ENCODE peak calls at places on chromosomes 7 and 10, in ten cellular contexts. One of them, this sample, is unnamed.

GRCh38 chr10:130719447-130719752 is 583.2 kb downstream of the GLRX3 start:
- DNase-seq in CD8-positive, alpha-beta memory T cell: no peak
- DNase-seq in tibial nerve: no peak
- DNase-seq in tibial artery: no peak
- DNase-seq in PC-3: no peak
- DNase-seq in CD4-positive, CD25-positive, alpha-beta regulatory T cell: no peak
- DNase-seq in prostate gland: no peak
- DNase-seq in cardiac muscle cell: no peak
- DNase-seq in gastrocnemius medialis: no peak
- DNase-seq in foreskin keratinocyte: no peak
- DNase-seq in this sample: no peak

GRCh38 chr10:93060887-93061593 is 442 bp downstream of the CYP26C1 start:
- DNase-seq in CD4-positive, CD25-positive, alpha-beta regulatory T cell: no peak
- DNase-seq in PC-3: no peak
- DNase-seq in cardiac muscle cell: no peak
- DNase-seq in foreskin keratinocyte: no peak
- DNase-seq in tibial artery: peak; percentile 61
- DNase-seq in gastrocnemius medialis: no peak
- DNase-seq in tibial nerve: no peak
- DNase-seq in CD8-positive, alpha-beta memory T cell: no peak
- DNase-seq in prostate gland: no peak
- DNase-seq in this sample: no peak

GRCh38 chr7:34158754-34159153 is 253.4 kb downstream of the BMPER start:
- DNase-seq in gastrocnemius medialis: peak; percentile 76
- DNase-seq in tibial artery: no peak
- DNase-seq in PC-3: no peak
- DNase-seq in tibial nerve: no peak
- DNase-seq in prostate gland: no peak
- DNase-seq in CD8-positive, alpha-beta memory T cell: no peak
- DNase-seq in CD4-positive, CD25-positive, alpha-beta regulatory T cell: no peak
- DNase-seq in cardiac muscle cell: no peak
- DNase-seq in foreskin keratinocyte: no peak
- DNase-seq in this sample: no peak

GRCh38 chr10:18351426-18351825 is 211.2 kb downstream of the CACNB2 start:
- DNase-seq in gastrocnemius medialis: no peak
- DNase-seq in foreskin keratinocyte: no peak
- DNase-seq in tibial artery: no peak
- DNase-seq in prostate gland: no peak
- DNase-seq in tibial nerve: no peak
- DNase-seq in CD8-positive, alpha-beta memory T cell: no peak
- DNase-seq in cardiac muscle cell: no peak
- DNase-seq in CD4-positive, CD25-positive, alpha-beta regulatory T cell: no peak
- DNase-seq in PC-3: no peak
- DNase-seq in this sample: no peak

GRCh38 chr10:49398000-49398861 is 2.3 kb upstream of the DRGX start:
- DNase-seq in gastrocnemius medialis: no peak
- DNase-seq in tibial nerve: peak; percentile 10
- DNase-seq in PC-3: peak; percentile 48
- DNase-seq in prostate gland: no peak
- DNase-seq in foreskin keratinocyte: peak; percentile 36
- DNase-seq in CD4-positive, CD25-positive, alpha-beta regulatory T cell: peak; percentile 44
- DNase-seq in CD8-positive, alpha-beta memory T cell: peak; percentile 65
- DNase-seq in tibial artery: no peak
- DNase-seq in cardiac muscle cell: peak; percentile 52
- DNase-seq in this sample: no peak

GRCh38 chr7:7595451-7595850 is 28.8 kb downstream of the MIOS start:
- DNase-seq in CD4-positive, CD25-positive, alpha-beta regulatory T cell: peak; percentile 50
- DNase-seq in prostate gland: no peak
- DNase-seq in CD8-positive, alpha-beta memory T cell: no peak
- DNase-seq in gastrocnemius medialis: no peak
- DNase-seq in PC-3: peak; percentile 62
- DNase-seq in cardiac muscle cell: peak; percentile 41
- DNase-seq in tibial nerve: no peak
- DNase-seq in tibial artery: no peak
- DNase-seq in foreskin keratinocyte: no peak
- DNase-seq in this sample: no peak

GRCh38 chr10:31836569-31837406 is 91.8 kb downstream of the ARHGAP12 start:
- DNase-seq in foreskin keratinocyte: no peak
- DNase-seq in tibial artery: no peak
- DNase-seq in CD4-positive, CD25-positive, alpha-beta regulatory T cell: peak; percentile 37
- DNase-seq in tibial nerve: no peak
- DNase-seq in gastrocnemius medialis: no peak
- DNase-seq in PC-3: peak; percentile 51
- DNase-seq in prostate gland: no peak
- DNase-seq in CD8-positive, alpha-beta memory T cell: no peak
- DNase-seq in cardiac muscle cell: peak; percentile 62
- DNase-seq in this sample: no peak

GRCh38 chr7:131625817-131626372 is 69.5 kb upstream of the PODXL start:
- DNase-seq in prostate gland: no peak
- DNase-seq in PC-3: peak; percentile 93
- DNase-seq in CD8-positive, alpha-beta memory T cell: no peak
- DNase-seq in CD4-positive, CD25-positive, alpha-beta regulatory T cell: no peak
- DNase-seq in gastrocnemius medialis: no peak
- DNase-seq in foreskin keratinocyte: peak; percentile 69
- DNase-seq in cardiac muscle cell: peak; percentile 35
- DNase-seq in tibial artery: no peak
- DNase-seq in tibial nerve: no peak
- DNase-seq in this sample: no peak

GRCh38 chr7:143388491-143389101 is 7.5 kb downstream of the ZYX start:
- DNase-seq in tibial nerve: no peak
- DNase-seq in CD8-positive, alpha-beta memory T cell: no peak
- DNase-seq in tibial artery: no peak
- DNase-seq in foreskin keratinocyte: no peak
- DNase-seq in gastrocnemius medialis: no peak
- DNase-seq in prostate gland: no peak
- DNase-seq in cardiac muscle cell: peak; percentile 6
- DNase-seq in PC-3: no peak
- DNase-seq in CD4-positive, CD25-positive, alpha-beta regulatory T cell: no peak
- DNase-seq in this sample: no peak

GRCh38 chr7:143390773-143391114 is 9.6 kb downstream of the ZYX start:
- DNase-seq in tibial nerve: no peak
- DNase-seq in foreskin keratinocyte: no peak
- DNase-seq in CD4-positive, CD25-positive, alpha-beta regulatory T cell: no peak
- DNase-seq in tibial artery: peak; percentile 64
- DNase-seq in prostate gland: no peak
- DNase-seq in cardiac muscle cell: no peak
- DNase-seq in gastrocnemius medialis: no peak
- DNase-seq in PC-3: no peak
- DNase-seq in CD8-positive, alpha-beta memory T cell: no peak
- DNase-seq in this sample: no peak

GRCh38 chr7:143391462-143392404 is 10.6 kb downstream of the ZYX start:
- DNase-seq in CD4-positive, CD25-positive, alpha-beta regulatory T cell: no peak
- DNase-seq in PC-3: no peak
- DNase-seq in tibial nerve: peak; percentile 55
- DNase-seq in tibial artery: peak; percentile 97
- DNase-seq in CD8-positive, alpha-beta memory T cell: no peak
- DNase-seq in cardiac muscle cell: peak; percentile 91
- DNase-seq in foreskin keratinocyte: no peak
- DNase-seq in gastrocnemius medialis: peak; percentile 60
- DNase-seq in prostate gland: no peak
- DNase-seq in this sample: peak; percentile 75

GRCh38 chr7:143389316-143390097 is 8.4 kb downstream of the ZYX start:
- DNase-seq in CD8-positive, alpha-beta memory T cell: peak; percentile 41
- DNase-seq in foreskin keratinocyte: no peak
- DNase-seq in gastrocnemius medialis: no peak
- DNase-seq in PC-3: no peak
- DNase-seq in tibial artery: peak; percentile 63
- DNase-seq in cardiac muscle cell: peak; percentile 15
- DNase-seq in prostate gland: no peak
- DNase-seq in tibial nerve: no peak
- DNase-seq in CD4-positive, CD25-positive, alpha-beta regulatory T cell: no peak
- DNase-seq in this sample: no peak

DNA sequence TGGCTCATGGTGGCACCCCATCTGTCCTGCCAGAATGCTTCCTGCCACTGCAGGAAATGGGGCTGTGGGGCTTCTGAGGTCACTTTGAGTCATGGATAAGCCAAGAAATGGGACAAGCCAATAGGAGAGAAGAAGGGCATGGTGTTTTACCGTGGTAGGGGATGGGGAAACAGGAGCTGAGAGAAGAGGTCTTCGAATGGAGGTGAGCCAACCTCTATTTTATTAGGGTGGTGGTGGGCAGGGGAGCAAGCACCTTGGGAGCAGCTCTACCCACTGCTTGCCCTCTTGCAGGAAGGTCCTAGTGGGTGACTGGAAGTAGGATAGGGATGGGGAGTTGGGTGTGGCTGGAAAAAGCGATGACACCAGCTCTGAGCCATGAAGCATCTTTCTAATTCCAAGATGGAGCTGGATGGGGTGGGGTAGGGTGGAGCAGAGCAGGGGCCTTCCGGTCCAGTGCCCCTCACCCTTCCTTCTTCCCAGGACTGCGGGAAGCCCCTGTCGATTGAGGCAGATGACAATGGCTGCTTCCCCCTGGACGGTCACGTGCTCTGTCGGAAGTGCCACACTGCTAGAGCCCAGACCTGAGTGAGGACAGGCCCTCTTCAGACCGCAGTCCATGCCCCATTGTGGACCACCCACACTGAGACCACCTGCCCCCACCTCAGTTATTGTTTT is 9.1 kb downstream of the ZYX start:
- DNase-seq in CD8-positive, alpha-beta memory T cell: no peak
- DNase-seq in tibial artery: peak; percentile 61
- DNase-seq in tibial nerve: no peak
- DNase-seq in gastrocnemius medialis: no peak
- DNase-seq in cardiac muscle cell: peak; percentile 8
- DNase-seq in PC-3: no peak
- DNase-seq in prostate gland: no peak
- DNase-seq in CD4-positive, CD25-positive, alpha-beta regulatory T cell: no peak
- DNase-seq in foreskin keratinocyte: no peak
- DNase-seq in this sample: no peak
- H3K4me1 ChIP-seq in CD8-positive, alpha-beta memory T cell: peaks cover 20% of the 10 kb centered on the region
- H3K4me1 ChIP-seq in tibial artery: peaks cover 85% of the 10 kb centered on the region
- H3K4me1 ChIP-seq in tibial nerve: peaks cover 47% of the 10 kb centered on the region
- H3K4me1 ChIP-seq in gastrocnemius medialis: peaks cover 17% of the 10 kb centered on the region
- H3K4me1 ChIP-seq in cardiac muscle cell: no peaks in the 10 kb centered on the region
- H3K4me1 ChIP-seq in PC-3: peaks cover 1% of the 10 kb centered on the region
- H3K4me1 ChIP-seq in prostate gland: no peaks in the 10 kb centered on the region
- H3K4me1 ChIP-seq in CD4-positive, CD25-positive, alpha-beta regulatory T cell: peaks cover 17% of the 10 kb centered on the region
- H3K4me1 ChIP-seq in foreskin keratinocyte: no peaks in the 10 kb centered on the region
- H3K4me1 ChIP-seq in this sample: peaks cover 46% of the 10 kb centered on the region

GRCh38 chr7:151010307-151011096 is 13.8 kb downstream of the ATG9B start:
- DNase-seq in CD8-positive, alpha-beta memory T cell: peak; percentile 59
- DNase-seq in tibial artery: no peak
- DNase-seq in tibial nerve: no peak
- DNase-seq in CD4-positive, CD25-positive, alpha-beta regulatory T cell: peak; percentile 75
- DNase-seq in gastrocnemius medialis: no peak
- DNase-seq in foreskin keratinocyte: no peak
- DNase-seq in cardiac muscle cell: peak; percentile 52
- DNase-seq in prostate gland: no peak
- DNase-seq in PC-3: no peak
- DNase-seq in this sample: no peak

GRCh38 chr7:151010002-151010306 is 14.3 kb downstream of the ATG9B start:
- DNase-seq in CD4-positive, CD25-positive, alpha-beta regulatory T cell: no peak
- DNase-seq in gastrocnemius medialis: no peak
- DNase-seq in tibial artery: no peak
- DNase-seq in foreskin keratinocyte: no peak
- DNase-seq in cardiac muscle cell: no peak
- DNase-seq in PC-3: no peak
- DNase-seq in prostate gland: no peak
- DNase-seq in tibial nerve: no peak
- DNase-seq in CD8-positive, alpha-beta memory T cell: no peak
- DNase-seq in this sample: no peak

GRCh38 chr7:151009340-151010001 is 14.8 kb downstream of the ATG9B start:
- DNase-seq in tibial nerve: no peak
- DNase-seq in CD4-positive, CD25-positive, alpha-beta regulatory T cell: no peak
- DNase-seq in prostate gland: no peak
- DNase-seq in PC-3: no peak
- DNase-seq in cardiac muscle cell: no peak
- DNase-seq in foreskin keratinocyte: no peak
- DNase-seq in tibial artery: no peak
- DNase-seq in CD8-positive, alpha-beta memory T cell: no peak
- DNase-seq in gastrocnemius medialis: no peak
- DNase-seq in this sample: no peak

GRCh38 chr7:151012031-151012692 is 12.1 kb downstream of the ATG9B start:
- DNase-seq in PC-3: no peak
- DNase-seq in cardiac muscle cell: no peak
- DNase-seq in prostate gland: no peak
- DNase-seq in tibial nerve: no peak
- DNase-seq in tibial artery: no peak
- DNase-seq in foreskin keratinocyte: no peak
- DNase-seq in gastrocnemius medialis: no peak
- DNase-seq in CD4-positive, CD25-positive, alpha-beta regulatory T cell: no peak
- DNase-seq in CD8-positive, alpha-beta memory T cell: no peak
- DNase-seq in this sample: no peak

GRCh38 chr7:151011097-151011409 is 13.2 kb downstream of the ATG9B start:
- DNase-seq in prostate gland: no peak
- DNase-seq in tibial artery: no peak
- DNase-seq in gastrocnemius medialis: no peak
- DNase-seq in cardiac muscle cell: no peak
- DNase-seq in CD4-positive, CD25-positive, alpha-beta regulatory T cell: no peak
- DNase-seq in foreskin keratinocyte: no peak
- DNase-seq in CD8-positive, alpha-beta memory T cell: no peak
- DNase-seq in tibial nerve: no peak
- DNase-seq in PC-3: no peak
- DNase-seq in this sample: no peak
- H3K4me1 ChIP-seq in prostate gland: no peaks in the 10 kb centered on the region
- H3K4me1 ChIP-seq in tibial artery: peaks cover 29% of the 10 kb centered on the region
- H3K4me1 ChIP-seq in gastrocnemius medialis: peaks cover 19% of the 10 kb centered on the region
- H3K4me1 ChIP-seq in cardiac muscle cell: peaks cover 30% of the 10 kb centered on the region
- H3K4me1 ChIP-seq in CD4-positive, CD25-positive, alpha-beta regulatory T cell: peaks cover 90% of the 10 kb centered on the region
- H3K4me1 ChIP-seq in foreskin keratinocyte: no peaks in the 10 kb centered on the region
- H3K4me1 ChIP-seq in CD8-positive, alpha-beta memory T cell: peaks cover 88% of the 10 kb centered on the region
- H3K4me1 ChIP-seq in tibial nerve: peaks cover 14% of the 10 kb centered on the region
- H3K4me1 ChIP-seq in PC-3: peaks cover 3% of the 10 kb centered on the region
- H3K4me1 ChIP-seq in this sample: peaks cover 15% of the 10 kb centered on the region

GRCh38 chr10:123096452-123096851 is 39.3 kb upstream of the HMX3 start:
- DNase-seq in tibial nerve: no peak
- DNase-seq in CD8-positive, alpha-beta memory T cell: no peak
- DNase-seq in cardiac muscle cell: no peak
- DNase-seq in prostate gland: no peak
- DNase-seq in CD4-positive, CD25-positive, alpha-beta regulatory T cell: no peak
- DNase-seq in foreskin keratinocyte: no peak
- DNase-seq in PC-3: no peak
- DNase-seq in tibial artery: no peak
- DNase-seq in gastrocnemius medialis: no peak
- DNase-seq in this sample: no peak

GRCh38 chr10:123087786-123088185 is 48.0 kb upstream of the HMX3 start:
- DNase-seq in tibial nerve: no peak
- DNase-seq in PC-3: no peak
- DNase-seq in foreskin keratinocyte: no peak
- DNase-seq in cardiac muscle cell: no peak
- DNase-seq in CD8-positive, alpha-beta memory T cell: no peak
- DNase-seq in prostate gland: no peak
- DNase-seq in tibial artery: no peak
- DNase-seq in CD4-positive, CD25-positive, alpha-beta regulatory T cell: no peak
- DNase-seq in gastrocnemius medialis: no peak
- DNase-seq in this sample: no peak

GRCh38 chr10:123097039-123097438 is 38.7 kb upstream of the HMX3 start:
- DNase-seq in CD4-positive, CD25-positive, alpha-beta regulatory T cell: no peak
- DNase-seq in PC-3: no peak
- DNase-seq in cardiac muscle cell: no peak
- DNase-seq in foreskin keratinocyte: no peak
- DNase-seq in CD8-positive, alpha-beta memory T cell: no peak
- DNase-seq in tibial nerve: no peak
- DNase-seq in prostate gland: no peak
- DNase-seq in tibial artery: no peak
- DNase-seq in gastrocnemius medialis: no peak
- DNase-seq in this sample: no peak

GRCh38 chr10:123093489-123093888 is 42.3 kb upstream of the HMX3 start:
- DNase-seq in foreskin keratinocyte: no peak
- DNase-seq in CD4-positive, CD25-positive, alpha-beta regulatory T cell: no peak
- DNase-seq in gastrocnemius medialis: no peak
- DNase-seq in prostate gland: no peak
- DNase-seq in CD8-positive, alpha-beta memory T cell: no peak
- DNase-seq in cardiac muscle cell: no peak
- DNase-seq in PC-3: no peak
- DNase-seq in tibial nerve: no peak
- DNase-seq in tibial artery: no peak
- DNase-seq in this sample: no peak
- H3K4me1 ChIP-seq in foreskin keratinocyte: no peaks in the 10 kb centered on the region
- H3K4me1 ChIP-seq in CD4-positive, CD25-positive, alpha-beta regulatory T cell: no peaks in the 10 kb centered on the region
- H3K4me1 ChIP-seq in gastrocnemius medialis: no peaks in the 10 kb centered on the region
- H3K4me1 ChIP-seq in prostate gland: no peaks in the 10 kb centered on the region
- H3K4me1 ChIP-seq in CD8-positive, alpha-beta memory T cell: no peaks in the 10 kb centered on the region
- H3K4me1 ChIP-seq in cardiac muscle cell: no peaks in the 10 kb centered on the region
- H3K4me1 ChIP-seq in PC-3: no peaks in the 10 kb centered on the region
- H3K4me1 ChIP-seq in tibial nerve: no peaks in the 10 kb centered on the region
- H3K4me1 ChIP-seq in tibial artery: no peaks in the 10 kb centered on the region
- H3K4me1 ChIP-seq in this sample: no peaks in the 10 kb centered on the region

DNA sequence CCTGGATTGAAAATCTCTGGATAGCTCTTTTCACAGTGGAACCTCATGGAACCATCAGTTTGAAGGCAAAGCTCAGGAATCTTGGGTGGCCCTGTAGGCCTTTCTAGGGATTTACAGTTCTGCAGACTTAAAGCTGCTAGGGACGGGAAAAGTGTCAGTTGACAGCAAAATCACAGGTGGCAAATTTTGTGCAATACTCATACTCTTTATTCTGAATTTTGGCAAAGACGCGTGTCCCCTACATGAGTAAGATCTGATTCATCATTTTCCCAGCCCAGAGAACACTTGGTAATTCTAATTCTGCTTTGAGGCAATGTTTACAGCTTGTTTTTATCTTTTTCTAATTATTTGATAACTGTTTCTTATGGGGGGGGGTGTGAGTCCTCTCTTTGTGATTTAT is 3.6 kb downstream of the LRRC17 start:
- DNase-seq in gastrocnemius medialis: no peak
- DNase-seq in tibial nerve: no peak
- DNase-seq in CD4-positive, CD25-positive, alpha-beta regulatory T cell: no peak
- DNase-seq in CD8-positive, alpha-beta memory T cell: no peak
- DNase-seq in prostate gland: no peak
- DNase-seq in foreskin keratinocyte: no peak
- DNase-seq in cardiac muscle cell: peak; percentile 70
- DNase-seq in PC-3: peak; percentile 85
- DNase-seq in tibial artery: no peak
- DNase-seq in this sample: no peak
- H3K4me1 ChIP-seq in gastrocnemius medialis: peaks cover 21% of the 10 kb centered on the region
- H3K4me1 ChIP-seq in tibial nerve: no peaks in the 10 kb centered on the region
- H3K4me1 ChIP-seq in CD4-positive, CD25-positive, alpha-beta regulatory T cell: no peaks in the 10 kb centered on the region
- H3K4me1 ChIP-seq in CD8-positive, alpha-beta memory T cell: no peaks in the 10 kb centered on the region
- H3K4me1 ChIP-seq in prostate gland: no peaks in the 10 kb centered on the region
- H3K4me1 ChIP-seq in foreskin keratinocyte: peaks cover 12% of the 10 kb centered on the region
- H3K4me1 ChIP-seq in cardiac muscle cell: no peaks in the 10 kb centered on the region
- H3K4me1 ChIP-seq in PC-3: peaks cover 12% of the 10 kb centered on the region
- H3K4me1 ChIP-seq in tibial artery: no peaks in the 10 kb centered on the region
- H3K4me1 ChIP-seq in this sample: peaks cover 40% of the 10 kb centered on the region

This sample was measured in thoracic aorta.